ENCODE peak calls at places on chromosomes 7 and 10, in six cellular contexts. D, F, Q, R, T and I are unnamed samples.

GRCh38 chr7:18509491-18509890 is 13.9 kb downstream of the HDAC9 start:
- DNase-seq in D (no peak), F (no peak), Q (no peak), R (no peak), T (no peak), I (no peak)

GRCh38 chr7:135801045-135801693 is 52.6 kb upstream of the FAM180A start:
- DNase-seq in D (no peak), F (peak; percentile 18), Q (peak; percentile 65), R (peak; percentile 83), T (peak; percentile 65), I (peak; percentile 35)

GRCh38 chr7:157253850-157254249 is 83.0 kb upstream of the DNAJB6 start:
- DNase-seq in D (peak; percentile 70), F (no peak), Q (no peak), R (no peak), T (no peak), I (no peak)

GRCh38 chr10:90927293-90927692 is 6.4 kb upstream of the ANKRD1 start:
- DNase-seq in D (no peak), F (no peak), Q (no peak), R (no peak), T (no peak), I (no peak)

GRCh38 chr7:101532400-101533102 is 96.5 kb downstream of the MYL10 start:
- DNase-seq in D (no peak), F (no peak), Q (no peak), R (no peak), T (no peak), I (no peak)

GRCh38 chr7:2792240-2792639 is 51.9 kb downstream of the GNA12 start:
- DNase-seq in D (no peak), F (no peak), Q (no peak), R (no peak), T (no peak), I (no peak)

GRCh38 chr7:63789378-63790176 is 209.1 kb upstream of the ZNF722 start:
- DNase-seq in D (peak; percentile 18), F (no peak), Q (no peak), R (no peak), T (no peak), I (no peak)

GRCh38 chr7:127152423-127152822 is 100.3 kb downstream of the GRM8 start:
- DNase-seq in D (no peak), F (no peak), Q (no peak), R (no peak), T (no peak), I (no peak)

GRCh38 chr7:25802057-25802456 is 349.9 kb upstream of the NFE2L3 start:
- DNase-seq in D (no peak), F (no peak), Q (no peak), R (no peak), T (no peak), I (no peak)

GRCh38 chr10:75400163-75400768 is 1.3 kb downstream of the ZNF503 start:
- DNase-seq in D (no peak), F (peak; percentile 64), Q (no peak), R (peak; percentile 53), T (no peak), I (no peak)
- H3K4me1 ChIP-seq in D (peaks cover 11% of the 10 kb centered on the region), F (peaks cover 52% of the 10 kb centered on the region), Q (peaks cover 41% of the 10 kb centered on the region), R (peaks cover 4% of the 10 kb centered on the region), T (peaks cover 30% of the 10 kb centered on the region), I (no peaks in the 10 kb centered on the region)

GRCh38 chr10:24256619-24257018 is 47.7 kb downstream of the KIAA1217 start:
- DNase-seq in D (no peak), F (no peak), Q (no peak), R (no peak), T (no peak), I (no peak)

GRCh38 chr10:24255115-24255895 is 46.4 kb downstream of the KIAA1217 start:
- DNase-seq in D (no peak), F (no peak), Q (no peak), R (no peak), T (no peak), I (no peak)

GRCh38 chr10:24255907-24256306 is 47.0 kb downstream of the KIAA1217 start:
- DNase-seq in D (peak; percentile 57), F (no peak), Q (no peak), R (no peak), T (no peak), I (no peak)

GRCh38 chr10:24251547-24251946 is 42.6 kb downstream of the KIAA1217 start:
- DNase-seq in D (no peak), F (no peak), Q (no peak), R (no peak), T (no peak), I (no peak)

DNA sequence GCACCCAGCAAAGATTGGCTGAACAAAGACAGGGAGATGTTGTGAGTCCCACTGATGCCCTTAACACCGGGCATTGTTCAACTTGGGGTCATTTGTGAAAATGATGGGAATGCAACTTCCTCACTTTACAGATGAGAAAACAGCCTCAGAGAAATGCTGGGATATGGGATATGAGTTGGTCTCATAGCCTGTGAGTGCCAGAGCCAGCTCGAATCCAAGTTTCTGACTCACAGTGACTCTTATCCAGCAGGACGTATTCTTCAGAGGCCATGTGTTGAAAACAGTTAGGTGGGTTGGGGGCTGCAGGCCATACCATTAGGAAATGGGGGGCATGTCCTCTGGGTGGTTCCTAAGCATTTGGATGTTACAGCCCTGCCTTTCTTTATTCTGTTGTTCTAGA is 45.2 kb downstream of the KIAA1217 start:
- DNase-seq in D (peak; percentile 43), F (no peak), Q (no peak), R (peak; percentile 4), T (no peak), I (no peak)
- H3K4me1 ChIP-seq in D (peaks cover 73% of the 10 kb centered on the region), F (peaks cover 61% of the 10 kb centered on the region), Q (no peaks in the 10 kb centered on the region), R (no peaks in the 10 kb centered on the region), T (no peaks in the 10 kb centered on the region), I (no peaks in the 10 kb centered on the region)

GRCh38 chr7:12415072-12415471 is 11.4 kb upstream of the VWDE start:
- DNase-seq in D (no peak), F (no peak), Q (no peak), R (no peak), T (no peak), I (no peak)
- H3K4me1 ChIP-seq in D (no peaks in the 10 kb centered on the region), F (no peaks in the 10 kb centered on the region), Q (no peaks in the 10 kb centered on the region), R (no peaks in the 10 kb centered on the region), T (no peaks in the 10 kb centered on the region), I (no peaks in the 10 kb centered on the region)

DNA sequence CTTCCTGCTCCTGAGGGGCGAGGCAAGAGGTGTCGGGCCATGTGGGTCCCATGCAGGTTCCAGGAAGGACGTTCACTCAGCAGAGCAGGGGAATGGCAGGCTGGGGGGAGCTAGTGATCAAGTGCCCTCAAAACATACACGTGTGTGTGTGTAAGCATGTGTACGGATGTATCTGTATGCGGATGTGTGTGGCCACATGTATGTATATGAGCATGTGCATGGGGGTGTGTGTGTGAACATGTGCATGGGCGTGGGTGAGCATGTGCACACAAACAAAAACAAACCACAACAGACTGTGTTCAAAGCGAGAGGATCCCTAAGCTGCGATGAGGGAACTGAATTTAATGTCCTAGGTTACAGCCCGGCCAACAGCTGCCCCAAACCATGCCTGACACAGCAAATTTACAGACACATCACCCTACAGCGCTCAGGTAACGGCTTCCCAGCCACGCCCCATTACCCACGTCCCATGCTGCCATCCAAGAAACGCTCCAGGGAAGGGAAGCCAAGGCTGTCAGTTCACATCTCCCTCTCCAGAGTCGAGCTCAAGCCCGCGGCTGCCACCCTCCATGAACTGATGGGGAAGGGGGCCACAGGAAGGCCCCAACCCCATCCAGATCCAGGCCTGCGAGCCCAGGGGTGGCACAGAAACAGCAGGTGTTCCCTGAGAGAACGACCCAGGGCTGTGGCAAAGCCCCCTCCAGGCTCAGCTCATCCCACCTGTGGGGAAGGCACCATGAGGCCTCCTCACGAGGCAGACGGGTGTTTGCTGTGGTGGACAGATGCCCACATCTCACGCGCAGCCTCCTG is 56.6 kb downstream of the PTPRN2 start:
- DNase-seq in D (no peak), F (no peak), Q (no peak), R (no peak), T (no peak), I (no peak)
- H3K4me1 ChIP-seq in D (no peaks in the 10 kb centered on the region), F (no peaks in the 10 kb centered on the region), Q (no peaks in the 10 kb centered on the region), R (no peaks in the 10 kb centered on the region), T (no peaks in the 10 kb centered on the region), I (no peaks in the 10 kb centered on the region)

DNA sequence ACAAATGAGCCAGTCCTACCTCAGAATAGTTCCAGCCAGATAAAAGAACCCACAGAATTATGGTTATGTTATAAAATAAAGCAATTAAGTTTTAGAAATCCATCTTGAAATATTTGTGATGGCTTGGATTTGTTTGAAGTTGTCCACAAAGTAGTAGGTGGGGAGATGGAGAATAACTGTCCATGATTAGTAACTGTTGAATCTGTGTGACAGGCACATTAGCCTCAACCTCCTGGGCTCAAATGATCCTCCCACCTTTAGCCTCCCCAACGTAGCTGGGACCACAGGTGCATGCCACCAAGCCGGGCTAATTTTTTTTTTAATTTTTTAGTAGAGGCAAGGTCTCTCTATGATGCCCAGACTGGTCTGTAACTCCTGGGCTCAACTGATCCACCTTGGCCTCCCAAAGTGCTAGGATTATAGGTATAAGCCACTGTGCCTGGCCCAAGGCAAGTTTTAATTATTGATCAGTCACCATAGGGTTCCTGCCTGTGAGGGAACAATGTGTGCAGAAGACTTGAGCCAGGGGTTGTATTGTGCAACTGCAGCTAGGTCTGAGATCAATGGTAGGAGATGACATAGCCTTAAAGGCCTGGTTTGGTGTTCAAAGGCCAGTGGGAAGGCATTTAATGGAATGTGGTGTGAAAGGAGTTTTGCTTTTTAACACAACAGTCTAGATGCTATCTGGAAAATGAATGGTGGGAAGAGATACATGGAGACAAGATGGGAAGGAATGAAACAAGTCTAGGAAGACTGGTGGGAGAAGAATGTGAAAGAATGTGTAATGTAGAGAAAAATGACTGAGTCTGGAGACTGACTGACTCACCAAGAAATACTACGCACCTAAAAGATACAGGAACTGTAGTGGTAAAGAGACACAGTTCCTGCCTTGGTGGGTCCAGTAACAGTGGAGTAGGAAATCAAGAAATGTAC is 9.8 kb downstream of the HNRNPF start:
- DNase-seq in D (no peak), F (no peak), Q (peak; percentile 46), R (no peak), T (no peak), I (no peak)
- H3K4me1 ChIP-seq in D (peaks cover 70% of the 10 kb centered on the region), F (peaks cover 65% of the 10 kb centered on the region), Q (peaks cover 92% of the 10 kb centered on the region), R (peaks cover 15% of the 10 kb centered on the region), T (peaks cover 83% of the 10 kb centered on the region), I (peaks cover 37% of the 10 kb centered on the region)

GRCh38 chr10:120514035-120514620 is 57.1 kb downstream of the PLPP4 start:
- DNase-seq in D (no peak), F (no peak), Q (peak; percentile 21), R (no peak), T (no peak), I (no peak)
- H3K4me1 ChIP-seq in D (no peaks in the 10 kb centered on the region), F (no peaks in the 10 kb centered on the region), Q (no peaks in the 10 kb centered on the region), R (no peaks in the 10 kb centered on the region), T (no peaks in the 10 kb centered on the region), I (no peaks in the 10 kb centered on the region)

GRCh38 chr10:104336829-104337526 is 1.3 kb downstream of the ITPRIP start:
- DNase-seq in D (no peak), F (no peak), Q (no peak), R (peak; percentile 72), T (no peak), I (no peak)
- H3K4me1 ChIP-seq in D (peaks cover 55% of the 10 kb centered on the region), F (peaks cover 69% of the 10 kb centered on the region), Q (peaks cover 62% of the 10 kb centered on the region), R (peaks cover 35% of the 10 kb centered on the region), T (peaks cover 60% of the 10 kb centered on the region), I (peaks cover 22% of the 10 kb centered on the region)